ENCODE peak calls at places on chromosomes 5 and 9, in seven cellular contexts. Q is right atrium auricular region, G is NCI-H1048, H is T1000, M is ACHN, S is breast epithelium, Y is T-helper 2 cell. R is an unnamed sample.

GRCh38 chr9:131739988-131740648 is at the start of gene RAPGEF1:
- DNase-seq in Q (no peak), G (peak), H (peak), M (peak), S (peak), Y (peak), R (peak)

GRCh38 chr5:174839196-174839595 is 114.8 kb downstream of the MSX2 start:
- DNase-seq in Q (no peak), G (no peak), H (no peak), M (no peak), S (no peak), Y (no peak), R (no peak)

GRCh38 chr5:67156976-67157583 is 39.5 kb downstream of the CD180 start:
- DNase-seq in Q (no peak), G (no peak), H (no peak), M (peak), S (no peak), Y (no peak), R (no peak)

GRCh38 chr5:107950774-107951173 is 280.0 kb upstream of the EFNA5 start:
- DNase-seq in Q (no peak), G (no peak), H (no peak), M (no peak), S (no peak), Y (no peak), R (no peak)

GRCh38 chr5:117455236-117456233 is 880.9 kb upstream of the SEMA6A start:
- DNase-seq in Q (no peak), G (peak), H (no peak), M (peak), S (no peak), Y (no peak), R (no peak)

GRCh38 chr5:170974487-170974886 is 112.7 kb downstream of the RANBP17 start:
- DNase-seq in Q (no peak), G (no peak), H (no peak), M (no peak), S (no peak), Y (no peak), R (no peak)

GRCh38 chr5:89994266-89994665 is 415.3 kb downstream of the CETN3 start:
- DNase-seq in Q (no peak), G (no peak), H (no peak), M (no peak), S (no peak), Y (no peak), R (no peak)

GRCh38 chr5:1874348-1874747 is 8.4 kb downstream of the IRX4 start:
- DNase-seq in Q (no peak), G (no peak), H (no peak), M (no peak), S (no peak), Y (no peak), R (no peak)

GRCh38 chr5:25489834-25490538 is 845.2 kb upstream of the CDH10 start:
- DNase-seq in Q (no peak), G (no peak), H (no peak), M (peak), S (no peak), Y (no peak), R (no peak)

GRCh38 chr9:75001719-75002421 is 26.2 kb downstream of the CARNMT1 start:
- DNase-seq in Q (no peak), G (peak), H (peak), M (peak), S (no peak), Y (no peak), R (no peak)

GRCh38 chr9:75979362-75979761 is 88.9 kb downstream of the PCSK5 start:
- DNase-seq in Q (no peak), G (no peak), H (no peak), M (peak), S (no peak), Y (no peak), R (no peak)

GRCh38 chr5:71982717-71983395 is 124.4 kb upstream of the MAP1B start:
- DNase-seq in Q (no peak), G (no peak), H (no peak), M (no peak), S (no peak), Y (no peak), R (no peak)

GRCh38 chr5:42874621-42875198 is 63.0 kb upstream of the SELENOP start:
- DNase-seq in Q (no peak), G (no peak), H (no peak), M (no peak), S (no peak), Y (no peak), R (no peak)

GRCh38 chr9:89421595-89421994 is 76.3 kb downstream of the SEMA4D start:
- DNase-seq in Q (no peak), G (no peak), H (no peak), M (no peak), S (no peak), Y (peak), R (no peak)

GRCh38 chr9:125466356-125466855 is 204.8 kb downstream of the GAPVD1 start:
- DNase-seq in Q (no peak), G (no peak), H (no peak), M (no peak), S (no peak), Y (no peak), R (no peak)

GRCh38 chr9:93132946-93133640 is 958 bp downstream of the NINJ1 start:
- DNase-seq in Q (no peak), G (no peak), H (no peak), M (peak), S (no peak), Y (no peak), R (no peak)

GRCh38 chr5:123819818-123820217 is 307.8 kb downstream of the CSNK1G3 start:
- DNase-seq in Q (no peak), G (no peak), H (no peak), M (no peak), S (no peak), Y (no peak), R (no peak)

GRCh38 chr9:96553070-96553469 is 66.6 kb downstream of the CDC14B start:
- DNase-seq in Q (no peak), G (no peak), H (no peak), M (no peak), S (no peak), Y (no peak), R (no peak)

GRCh38 chr9:111678293-111678692 is 16.9 kb downstream of the GNG10 start:
- DNase-seq in Q (no peak), G (no peak), H (no peak), M (no peak), S (no peak), Y (no peak), R (no peak)

GRCh38 chr9:36725777-36726356 is 153.2 kb downstream of the MELK start:
- DNase-seq in Q (no peak), G (no peak), H (no peak), M (no peak), S (no peak), Y (no peak), R (no peak)

GRCh38 chr9:108854641-108855528 is 901 bp downstream of the ACTL7B start:
- DNase-seq in Q (no peak), G (no peak), H (no peak), M (no peak), S (no peak), Y (no peak), R (no peak)

GRCh38 chr9:88268886-88269285 is 119.4 kb upstream of the SPIN1 start:
- DNase-seq in Q (no peak), G (no peak), H (no peak), M (no peak), S (no peak), Y (no peak), R (no peak)

GRCh38 chr9:95937131-95937530 is 61.6 kb downstream of the ERCC6L2 start:
- DNase-seq in Q (no peak), G (peak), H (no peak), M (no peak), S (no peak), Y (no peak), R (no peak)

GRCh38 chr5:57693488-57694305 is 211.1 kb upstream of the ACTBL2 start:
- DNase-seq in Q (no peak), G (no peak), H (no peak), M (peak), S (no peak), Y (no peak), R (no peak)

GRCh38 chr9:111895996-111896941 is at the start of gene UGCG:
- DNase-seq in Q (peak), G (peak), H (peak), M (peak), S (peak), Y (peak), R (peak)

GRCh38 chr5:75588666-75589065 is 22.6 kb upstream of the ANKDD1B start:
- DNase-seq in Q (no peak), G (no peak), H (no peak), M (no peak), S (no peak), Y (no peak), R (no peak)

GRCh38 chr5:148482697-148483462 is 99.1 kb downstream of the FBXO38 start:
- DNase-seq in Q (no peak), G (no peak), H (no peak), M (peak), S (peak), Y (peak), R (peak)

GRCh38 chr9:68791169-68791568 is 86.1 kb downstream of the PIP5K1B start:
- DNase-seq in Q (no peak), G (no peak), H (no peak), M (no peak), S (no peak), Y (no peak), R (no peak)

GRCh38 chr9:92188969-92189781 is 74.0 kb upstream of the SPTLC1 start:
- DNase-seq in Q (no peak), G (no peak), H (no peak), M (no peak), S (no peak), Y (no peak), R (no peak)

GRCh38 chr9:137851516-137852217 is 25.9 kb upstream of the CACNA1B start:
- DNase-seq in Q (no peak), G (no peak), H (no peak), M (no peak), S (no peak), Y (no peak), R (no peak)